ENCODE peak calls at places on chromosome 11, in ten cellular contexts. G is astrocyte of the spinal cord, Q is left ventricle myocardium inferior, C is astrocyte of the cerebellum, J is BJ, B is aorta, H is epithelial cell of esophagus, W is OCI-LY7, R is astrocyte, L is adrenal gland. M is an unnamed sample.

GRCh38 chr11:123111465-123111864 is 49.5 kb upstream of the HSPA8 start:
- DNase-seq in H (peak), J (no peak), W (peak), Q (no peak), C (no peak), G (peak), L (no peak), B (no peak), R (peak), M (peak)

GRCh38 chr11:92859290-92859689 is 110.2 kb upstream of the MTNR1B start:
- DNase-seq in B (no peak), Q (no peak), J (no peak), G (no peak), C (no peak), W (no peak), H (no peak), R (no peak), L (no peak), M (no peak)

GRCh38 chr11:8608646-8609045 is 14.6 kb upstream of the STK33 start:
- DNase-seq in J (no peak), W (no peak), Q (no peak), L (peak), B (no peak), H (peak), R (peak), C (no peak), G (peak), M (no peak)

GRCh38 chr11:70078796-70079616 is 889 bp downstream of the ANO1 start:
- DNase-seq in B (peak), G (no peak), C (no peak), H (no peak), L (no peak), R (no peak), W (no peak), Q (no peak), J (no peak), M (no peak)

GRCh38 chr11:6320411-6321207 is at the start of gene CAVIN3:
- DNase-seq in G (peak), B (peak), Q (peak), H (peak), R (peak), W (no peak), L (peak), C (peak), J (peak), M (no peak)

GRCh38 chr11:68371176-68372041 is 59.0 kb downstream of the LRP5 start:
- DNase-seq in L (no peak), C (no peak), W (peak), Q (peak), B (no peak), G (no peak), J (no peak), R (peak), H (peak), M (peak)

GRCh38 chr11:108906826-108907225 is 242.0 kb downstream of the DDX10 start:
- DNase-seq in H (no peak), G (peak), Q (no peak), L (no peak), B (no peak), C (no peak), W (no peak), J (no peak), R (peak), M (no peak)

GRCh38 chr11:85647078-85647477 is 689 bp upstream of the TMEM126A start:
- DNase-seq in G (no peak), R (no peak), J (no peak), W (no peak), B (no peak), Q (no peak), H (no peak), L (no peak), C (no peak), M (no peak)

GRCh38 chr11:120179071-120179672 is 31.7 kb upstream of the OAF start:
- DNase-seq in R (no peak), B (peak), Q (no peak), W (no peak), J (no peak), L (no peak), G (no peak), C (no peak), H (no peak), M (no peak)

GRCh38 chr11:97622795-97623194 is 1233.0 kb downstream of the JRKL start:
- DNase-seq in B (no peak), C (no peak), G (peak), R (peak), H (peak), J (no peak), W (no peak), Q (no peak), L (no peak), M (no peak)

GRCh38 chr11:36346562-36347383 is 50.7 kb downstream of the PRR5L start:
- DNase-seq in B (no peak), L (no peak), G (no peak), H (no peak), C (no peak), R (no peak), Q (no peak), W (no peak), J (no peak), M (no peak)

GRCh38 chr11:33997473-33998347 is 53.8 kb upstream of the CAPRIN1 start:
- DNase-seq in W (no peak), R (no peak), Q (no peak), C (no peak), L (no peak), J (no peak), G (no peak), B (no peak), H (peak), M (peak)

GRCh38 chr11:78941226-78941851 is 366.7 kb upstream of the NARS2 start:
- DNase-seq in C (no peak), L (no peak), J (no peak), Q (no peak), W (no peak), H (no peak), G (no peak), B (no peak), R (no peak), M (no peak)

GRCh38 chr11:134660416-134660815 is 248.4 kb upstream of the B3GAT1 start:
- DNase-seq in G (no peak), L (no peak), H (no peak), C (no peak), R (no peak), J (no peak), W (no peak), B (no peak), Q (no peak), M (no peak)

GRCh38 chr11:67699521-67699920 is 25.1 kb upstream of the ALDH3B2 start:
- DNase-seq in Q (no peak), L (no peak), H (peak), J (no peak), B (no peak), C (no peak), G (no peak), R (peak), W (no peak), M (no peak)

GRCh38 chr11:28132541-28132940 is 24.4 kb downstream of the METTL15 start:
- DNase-seq in J (no peak), Q (no peak), C (no peak), B (no peak), W (no peak), H (no peak), R (no peak), G (no peak), L (no peak), M (no peak)

GRCh38 chr11:123291201-123291869 is 96.3 kb upstream of the CLMP start:
- DNase-seq in W (no peak), L (no peak), C (no peak), Q (no peak), B (no peak), H (no peak), R (no peak), G (no peak), J (no peak), M (no peak)

GRCh38 chr11:91081440-91082088 is 858.7 kb upstream of the CHORDC1 start:
- DNase-seq in W (no peak), R (peak), H (peak), C (peak), B (peak), Q (peak), L (peak), J (no peak), G (peak), M (peak)

GRCh38 chr11:69055212-69055586 is 6.5 kb downstream of the TPCN2 start:
- DNase-seq in L (no peak), R (no peak), H (no peak), W (no peak), Q (no peak), B (no peak), J (no peak), G (no peak), C (no peak), M (no peak)

GRCh38 chr11:114775849-114776621 is 97.7 kb downstream of the NXPE2 start:
- DNase-seq in G (no peak), J (no peak), B (no peak), C (no peak), Q (no peak), H (no peak), L (peak), W (no peak), R (no peak), M (no peak)

GRCh38 chr11:62614275-62614674 is 1.2 kb downstream of the ROM1 start:
- DNase-seq in L (no peak), C (no peak), G (no peak), W (no peak), R (no peak), Q (no peak), B (no peak), J (no peak), H (peak), M (no peak)

GRCh38 chr11:36684840-36685800 is 87.1 kb upstream of the RAG2 start:
- DNase-seq in W (no peak), B (no peak), G (no peak), R (no peak), C (no peak), H (no peak), Q (no peak), L (no peak), J (no peak), M (no peak)

GRCh38 chr11:116148056-116148455 is 624.7 kb downstream of the BUD13 start:
- DNase-seq in H (no peak), B (no peak), C (no peak), G (no peak), J (no peak), W (peak), R (no peak), Q (no peak), L (no peak), M (no peak)

GRCh38 chr11:10387209-10388083 is 67.6 kb upstream of the AMPD3 start:
- DNase-seq in L (no peak), R (peak), H (no peak), W (no peak), J (peak), G (peak), Q (peak), C (peak), B (peak), M (no peak)

GRCh38 chr11:111557425-111558111 is 17.0 kb downstream of the LAYN start:
- DNase-seq in W (no peak), G (peak), L (no peak), Q (no peak), C (peak), J (peak), R (peak), H (peak), B (no peak), M (peak)

GRCh38 chr11:128415539-128415938 is 171.8 kb downstream of the ETS1 start:
- DNase-seq in C (no peak), L (no peak), J (no peak), Q (no peak), H (peak), R (peak), B (no peak), W (no peak), G (peak), M (no peak)

GRCh38 chr11:117816151-117816741 is 8.3 kb downstream of the FXYD2 start:
- DNase-seq in G (no peak), J (no peak), R (peak), Q (no peak), W (no peak), H (peak), C (no peak), L (peak), B (peak), M (no peak)

GRCh38 chr11:12291313-12291712 is 86.1 kb upstream of the PARVA start:
- DNase-seq in J (no peak), G (no peak), C (no peak), H (no peak), R (no peak), L (no peak), B (no peak), W (no peak), Q (no peak), M (no peak)

GRCh38 chr11:125874556-125875124 is 12.8 kb upstream of the HYLS1 start:
- DNase-seq in R (peak), Q (peak), B (peak), G (peak), H (peak), C (peak), J (no peak), W (peak), L (peak), M (peak)
- H3K4me3 ChIP-seq in R (no peak), Q (peak), B (no peak), G (no peak), H (no peak), C (no peak), J (no peak), W (no peak), L (no peak), M (no peak)

GRCh38 chr11:22193348-22194051 is 615 bp downstream of the ANO5 start:
- DNase-seq in B (peak), G (no peak), W (no peak), R (peak), L (peak), C (no peak), J (no peak), Q (peak), H (no peak), M (no peak)
- H3K4me3 ChIP-seq in B (peak), G (peak), W (no peak), R (peak), L (peak), C (peak), J (no peak), Q (peak), H (no peak), M (peak)

DNA sequence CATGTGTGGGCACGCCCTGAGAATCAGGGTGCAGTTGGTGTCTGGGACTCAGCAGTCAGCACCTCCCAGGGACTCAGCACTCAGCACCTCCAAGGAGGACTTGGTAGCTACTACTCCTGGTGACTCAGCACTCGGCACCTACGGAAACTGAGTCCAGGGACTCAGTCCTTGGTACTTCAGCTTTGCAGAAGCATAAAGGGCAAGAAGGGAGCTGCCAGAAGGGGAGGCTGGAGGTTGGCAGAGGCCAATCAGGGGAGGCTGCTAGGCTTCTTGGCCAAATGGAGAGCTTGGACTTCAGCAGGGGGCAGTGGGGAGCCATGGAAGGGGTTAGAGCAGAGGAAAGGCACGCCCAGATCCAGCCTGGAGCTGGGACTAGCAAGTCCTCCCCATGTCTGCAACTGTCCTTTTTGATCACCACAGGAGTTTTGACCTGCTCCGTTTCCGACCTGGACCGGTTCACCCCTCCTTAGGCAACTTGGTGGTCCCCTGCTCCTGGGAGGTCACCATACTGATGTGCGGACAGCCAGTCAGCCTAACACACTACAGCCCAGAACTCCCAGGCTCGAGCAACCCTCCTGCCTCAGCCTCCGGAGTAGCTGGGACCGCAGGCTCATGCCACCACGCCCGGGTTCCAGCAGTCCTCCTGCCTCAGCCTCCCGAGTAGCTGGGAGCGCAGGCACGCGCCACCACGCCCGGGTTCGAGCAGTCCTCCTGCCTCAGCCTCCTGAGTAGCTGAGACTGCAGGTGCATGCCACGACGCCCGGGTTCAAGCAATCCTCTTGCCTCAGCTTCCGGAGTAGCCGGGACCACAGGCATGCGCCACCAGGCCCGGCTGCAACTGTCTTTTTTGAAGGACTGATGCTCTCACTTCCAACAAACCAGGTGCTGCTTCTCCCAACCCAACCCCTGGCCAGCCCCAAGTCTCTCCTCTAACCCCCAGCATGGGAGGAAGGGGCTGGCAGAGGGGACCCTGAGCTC is 1.5 kb downstream of the ANO9 start:
- DNase-seq in J (no peak), Q (no peak), H (peak), L (no peak), B (peak), G (no peak), W (no peak), R (no peak), C (no peak), M (no peak)
- H3K4me3 ChIP-seq in J (no peak), Q (no peak), H (no peak), L (no peak), B (no peak), G (no peak), W (no peak), R (no peak), C (no peak), M (no peak)

DNA sequence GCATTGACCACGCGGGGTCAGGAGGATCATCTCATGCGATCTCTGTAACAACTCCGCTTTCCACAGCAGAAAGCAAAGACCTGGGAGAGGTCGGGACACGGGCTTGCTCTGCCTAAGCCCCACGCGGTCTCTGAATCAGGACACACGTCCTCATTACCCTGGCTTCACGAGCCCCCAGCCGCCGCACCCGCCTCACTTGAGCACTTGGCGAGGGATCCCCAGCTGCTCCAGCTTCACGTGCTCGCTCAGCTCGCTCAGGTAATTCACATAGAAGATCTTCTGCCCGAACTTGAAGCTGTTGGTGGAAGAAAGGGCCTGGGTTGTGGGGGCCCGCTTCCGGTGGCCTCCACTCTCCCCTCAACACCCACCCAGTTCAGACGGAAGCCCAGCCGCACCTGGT is 19.6 kb downstream of the ARHGAP1 start:
- DNase-seq in H (no peak), G (no peak), J (no peak), Q (no peak), B (peak), W (no peak), L (no peak), C (no peak), R (no peak), M (no peak)
- H3K4me3 ChIP-seq in H (no peak), G (no peak), J (no peak), Q (no peak), B (no peak), W (no peak), L (no peak), C (no peak), R (no peak), M (no peak)

GRCh38 chr11:61336171-61336935 is 3.3 kb downstream of the TKFC start:
- DNase-seq in Q (peak), H (peak), B (peak), W (peak), J (no peak), G (peak), L (peak), R (peak), C (peak), M (peak)

GRCh38 chr11:61335355-61335710 is 2.3 kb downstream of the TKFC start:
- DNase-seq in W (peak), H (no peak), J (no peak), B (no peak), C (no peak), R (no peak), L (peak), G (no peak), Q (no peak), M (no peak)

GRCh38 chr11:61332823-61333637 is at the start of the genes DDB1 and TKFC:
- DNase-seq in W (peak), Q (peak), H (peak), G (peak), C (peak), J (peak), L (peak), B (peak), R (peak), M (peak)

GRCh38 chr11:61333638-61334433 is 808 bp downstream of the TKFC start:
- DNase-seq in W (no peak), J (no peak), L (no peak), C (no peak), H (no peak), Q (no peak), B (no peak), R (no peak), G (no peak), M (no peak)

GRCh38 chr11:61334434-61335354 is 1.7 kb downstream of the TKFC start:
- DNase-seq in Q (no peak), G (peak), B (no peak), H (peak), W (no peak), L (peak), J (no peak), C (no peak), R (peak), M (peak)
- H3K4me3 ChIP-seq in Q (no peak), G (no peak), B (no peak), H (no peak), W (no peak), L (no peak), J (no peak), C (no peak), R (no peak), M (no peak)

GRCh38 chr11:130636672-130637463 is 188.4 kb downstream of the ADAMTS15 start:
- DNase-seq in L (no peak), W (no peak), Q (no peak), G (peak), B (no peak), J (peak), H (peak), R (peak), C (peak), M (no peak)
- H3K4me3 ChIP-seq in L (no peak), W (no peak), Q (no peak), G (no peak), B (no peak), J (no peak), H (no peak), R (no peak), C (no peak), M (no peak)

GRCh38 chr11:63890368-63890767 is 26.6 kb downstream of the RCOR2 start:
- DNase-seq in H (no peak), C (no peak), L (no peak), R (no peak), G (no peak), W (no peak), B (no peak), J (no peak), Q (no peak), M (no peak)

GRCh38 chr11:63889344-63889743 is 27.6 kb downstream of the RCOR2 start:
- DNase-seq in W (no peak), C (no peak), G (no peak), L (no peak), B (no peak), R (no peak), J (no peak), H (peak), Q (no peak), M (no peak)

GRCh38 chr11:63888170-63889086 is 28.5 kb downstream of the RCOR2 start:
- DNase-seq in H (peak), L (peak), J (no peak), Q (peak), G (peak), R (peak), B (peak), W (peak), C (peak), M (no peak)

GRCh38 chr11:63884191-63884590 is 32.8 kb downstream of the RCOR2 start:
- DNase-seq in B (no peak), C (no peak), J (no peak), Q (no peak), R (no peak), H (no peak), G (no peak), L (no peak), W (no peak), M (no peak)

GRCh38 chr11:63887600-63887999 is 29.4 kb downstream of the RCOR2 start:
- DNase-seq in G (no peak), R (no peak), Q (no peak), C (no peak), J (no peak), B (no peak), L (no peak), W (no peak), H (no peak), M (no peak)
- H3K4me3 ChIP-seq in G (no peak), R (no peak), Q (no peak), C (no peak), J (no peak), B (no peak), L (no peak), W (peak), H (no peak), M (no peak)

M was measured in retinal pigment epithelial cell.